ENCODE peak calls at places on chromosome 1, in nine cellular contexts. D is left ventricle myocardium inferior; C is cardiac fibroblast; P is A549; O is Daoy; K is activated CD4-positive, alpha-beta T cell treated with anti-CD3 and anti-CD28 coated beads, Interleukin-2, amount 50 U/mL, for 48 hours; U is lung microvascular endothelial cell; T is fibroblast of lung; Y is stimulated activated CD4-positive, alpha-beta T cell treated with anti-CD3 and anti-CD28 coated beads, TNF-alpha, amount 100 ng/mL, for 48 hours. Z is an unnamed sample.

GRCh38 chr1:241213147-241213546 is 143.9 kb downstream of the RGS7 start:
- DNase-seq in D (no peak), C (no peak), P (no peak), O (peak; percentile 44), K (no peak), U (peak; percentile 2), T (no peak), Y (no peak), Z (no peak)

GRCh38 chr1:176450526-176450925 is 12.4 kb upstream of the PAPPA2 start:
- DNase-seq in D (no peak), C (no peak), P (no peak), O (no peak), K (no peak), U (peak; percentile 17), T (no peak), Y (no peak), Z (no peak)

GRCh38 chr1:234981758-234982157 is 146.9 kb downstream of the TOMM20 start:
- DNase-seq in D (no peak), C (no peak), P (no peak), O (no peak), K (no peak), U (no peak), T (no peak), Y (no peak), Z (no peak)

GRCh38 chr1:175530167-175530566 is 213.2 kb downstream of the TNR start:
- DNase-seq in D (no peak), C (no peak), P (no peak), O (no peak), K (no peak), U (no peak), T (no peak), Y (no peak), Z (no peak)

GRCh38 chr1:214476958-214477870 is 74.2 kb downstream of the PTPN14 start:
- DNase-seq in D (no peak), C (peak; percentile 75), P (no peak), O (peak; percentile 83), K (no peak), U (no peak), T (peak; percentile 70), Y (no peak), Z (no peak)

GRCh38 chr1:211531194-211532085 is 39.5 kb upstream of the RD3 start:
- DNase-seq in D (no peak), C (no peak), P (no peak), O (no peak), K (no peak), U (no peak), T (no peak), Y (no peak), Z (no peak)

GRCh38 chr1:39283858-39284257 is 79.4 kb downstream of the MACF1 start:
- DNase-seq in D (no peak), C (no peak), P (no peak), O (no peak), K (no peak), U (no peak), T (no peak), Y (no peak), Z (no peak)

GRCh38 chr1:94783342-94784264 is 36.6 kb upstream of the SLC44A3 start:
- DNase-seq in D (peak; percentile 70), C (peak; percentile 90), P (no peak), O (peak; percentile 98), K (no peak), U (peak; percentile 54), T (peak; percentile 96), Y (no peak), Z (no peak)

GRCh38 chr1:160491017-160491416 is 32.0 kb downstream of the SLAMF6 start:
- DNase-seq in D (no peak), C (no peak), P (no peak), O (no peak), K (no peak), U (no peak), T (no peak), Y (no peak), Z (no peak)

GRCh38 chr1:23896491-23896890 is 16.7 kb downstream of the CNR2 start:
- DNase-seq in D (no peak), C (no peak), P (no peak), O (no peak), K (no peak), U (no peak), T (no peak), Y (no peak), Z (no peak)

GRCh38 chr1:231396643-231397042 is 25.4 kb downstream of the EGLN1 start:
- DNase-seq in D (no peak), C (no peak), P (no peak), O (no peak), K (no peak), U (peak; percentile 16), T (no peak), Y (no peak), Z (no peak)

GRCh38 chr1:63968663-63969460 is 195.0 kb downstream of the ROR1 start:
- DNase-seq in D (peak; percentile 60), C (peak; percentile 35), P (no peak), O (no peak), K (no peak), U (no peak), T (peak; percentile 86), Y (no peak), Z (no peak)

GRCh38 chr1:89673251-89673650 is 40.3 kb downstream of the LRRC8C start:
- DNase-seq in D (no peak), C (peak; percentile 25), P (no peak), O (no peak), K (no peak), U (peak; percentile 26), T (no peak), Y (no peak), Z (no peak)

GRCh38 chr1:212457740-212458338 is 25.1 kb downstream of the NENF start:
- DNase-seq in D (no peak), C (peak; percentile 57), P (peak; percentile 37), O (peak; percentile 50), K (peak; percentile 82), U (peak; percentile 58), T (peak; percentile 44), Y (peak; percentile 40), Z (peak; percentile 63)